ENCODE peak calls at places on chromosome 6, in four cellular contexts. One of them, this sample, is unnamed.

GRCh38 chr6:44034931-44035345 is 92.3 kb downstream of the MRPL14 start:
- DNase-seq in non-pigmented ciliary epithelial cell: no peak
- DNase-seq in T-cell: no peak
- DNase-seq in stomach: no peak
- DNase-seq in this sample: peak; percentile 13

GRCh38 chr6:141335476-141335875 is 797.2 kb upstream of the GJE1 start:
- DNase-seq in non-pigmented ciliary epithelial cell: no peak
- DNase-seq in T-cell: no peak
- DNase-seq in stomach: no peak
- DNase-seq in this sample: no peak

GRCh38 chr6:32416031-32416430 is 9.1 kb upstream of the BTNL2 start:
- DNase-seq in non-pigmented ciliary epithelial cell: no peak
- DNase-seq in T-cell: no peak
- DNase-seq in stomach: no peak
- DNase-seq in this sample: no peak

GRCh38 chr6:158835616-158836221 is 16.6 kb upstream of the EZR start:
- DNase-seq in non-pigmented ciliary epithelial cell: no peak
- DNase-seq in T-cell: no peak
- DNase-seq in stomach: peak; percentile 85
- DNase-seq in this sample: peak; percentile 69

GRCh38 chr6:67121115-67121514 is 1414.1 kb upstream of the EYS start:
- DNase-seq in non-pigmented ciliary epithelial cell: no peak
- DNase-seq in T-cell: no peak
- DNase-seq in stomach: no peak
- DNase-seq in this sample: no peak

GRCh38 chr6:11085758-11086435 is 7.7 kb upstream of the SMIM13 start:
- DNase-seq in non-pigmented ciliary epithelial cell: peak; percentile 75
- DNase-seq in T-cell: no peak
- DNase-seq in stomach: no peak
- DNase-seq in this sample: no peak

GRCh38 chr6:158847012-158847529 is 27.9 kb upstream of the EZR start:
- DNase-seq in non-pigmented ciliary epithelial cell: no peak
- DNase-seq in T-cell: no peak
- DNase-seq in stomach: no peak
- DNase-seq in this sample: no peak

GRCh38 chr6:21423106-21423854 is 170.3 kb upstream of the SOX4 start:
- DNase-seq in non-pigmented ciliary epithelial cell: no peak
- DNase-seq in T-cell: no peak
- DNase-seq in stomach: no peak
- DNase-seq in this sample: no peak

GRCh38 chr6:76439811-76440210 is 367.3 kb upstream of the IMPG1 start:
- DNase-seq in non-pigmented ciliary epithelial cell: no peak
- DNase-seq in T-cell: no peak
- DNase-seq in stomach: no peak
- DNase-seq in this sample: no peak

This sample was measured in mucosa of descending colon.